ENCODE peak calls at places on chromosomes 5 and 9, in seven cellular contexts. H is IMR-90, P is H9, G is mesendoderm, M is neuronal stem cell, N is H1, I is mesenchymal stem cell. A is an unnamed sample.

GRCh38 chr5:73483676-73484075 is 14.6 kb upstream of the BTF3 start:
- DNase-seq in H (no peak), P (no peak), G (peak), M (no peak), N (no peak), I (no peak), A (no peak)

GRCh38 chr9:91843623-91844111 is 106.4 kb downstream of the ROR2 start:
- DNase-seq in H (no peak), P (no peak), G (no peak), M (no peak), N (no peak), I (no peak), A (no peak)

GRCh38 chr9:128607642-128608350 is 48.9 kb downstream of the DYNC2I2 start:
- DNase-seq in H (peak), P (no peak), G (no peak), M (no peak), N (no peak), I (no peak), A (no peak)

GRCh38 chr9:127130661-127131538 is 8.5 kb upstream of the ANGPTL2 start:
- DNase-seq in H (peak), P (no peak), G (peak), M (no peak), N (no peak), I (peak), A (peak)

GRCh38 chr5:67494186-67494842 is 297.7 kb upstream of the CD180 start:
- DNase-seq in H (no peak), P (no peak), G (no peak), M (no peak), N (no peak), I (no peak), A (peak)

GRCh38 chr5:172904643-172905345 is 54.4 kb upstream of the RPL26L1 start:
- DNase-seq in H (peak), P (peak), G (peak), M (no peak), N (no peak), I (peak), A (peak)

GRCh38 chr9:97811534-97812246 is 41.3 kb upstream of the FOXE1 start:
- DNase-seq in H (peak), P (no peak), G (no peak), M (no peak), N (no peak), I (peak), A (no peak)

GRCh38 chr5:123976393-123977029 is 464.5 kb downstream of the CSNK1G3 start:
- DNase-seq in H (no peak), P (no peak), G (no peak), M (no peak), N (no peak), I (no peak), A (no peak)

GRCh38 chr5:176727528-176727900 is 80.2 kb downstream of the TSPAN17 start:
- DNase-seq in H (no peak), P (no peak), G (no peak), M (no peak), N (no peak), I (no peak), A (no peak)

GRCh38 chr5:54581831-54582548 is 64.4 kb downstream of the SNX18 start:
- DNase-seq in H (peak), P (no peak), G (no peak), M (no peak), N (no peak), I (no peak), A (no peak)

GRCh38 chr9:93193373-93193725 is 9.4 kb downstream of the WNK2 start:
- DNase-seq in H (no peak), P (no peak), G (no peak), M (no peak), N (no peak), I (no peak), A (no peak)

GRCh38 chr5:150053231-150053626 is 33.1 kb downstream of the CSF1R start:
- DNase-seq in H (peak), P (no peak), G (no peak), M (no peak), N (no peak), I (peak), A (peak)

GRCh38 chr9:126230692-126231091 is 95.9 kb upstream of the MVB12B start:
- DNase-seq in H (no peak), P (peak), G (no peak), M (no peak), N (no peak), I (no peak), A (no peak)

GRCh38 chr9:134205636-134206316 is 41.4 kb upstream of the RNU6ATAC start:
- DNase-seq in H (peak), P (no peak), G (peak), M (no peak), N (no peak), I (peak), A (no peak)

GRCh38 chr9:37919166-37919955 is 15.4 kb upstream of the SLC25A51 start:
- DNase-seq in H (no peak), P (no peak), G (no peak), M (no peak), N (no peak), I (no peak), A (no peak)

GRCh38 chr5:169350759-169351240 is 49.9 kb upstream of the SLIT3 start:
- DNase-seq in H (peak), P (no peak), G (peak), M (no peak), N (no peak), I (peak), A (peak)

GRCh38 chr5:178441486-178442270 is 148.5 kb downstream of the COL23A1 start:
- DNase-seq in H (no peak), P (no peak), G (no peak), M (no peak), N (no peak), I (no peak), A (no peak)

GRCh38 chr5:150295172-150295611 is 5.6 kb upstream of the CAMK2A start:
- DNase-seq in H (peak), P (no peak), G (no peak), M (no peak), N (no peak), I (peak), A (no peak)

GRCh38 chr9:7320139-7320538 is 479.4 kb downstream of the DMAC1 start:
- DNase-seq in H (peak), P (no peak), G (peak), M (no peak), N (no peak), I (peak), A (peak)

GRCh38 chr9:129624168-129624759 is 1.7 kb upstream of the NTMT1 start:
- DNase-seq in H (peak), P (peak), G (peak), M (peak), N (peak), I (peak), A (peak)

GRCh38 chr9:135326633-135327152 is 152.9 kb upstream of the PPP1R26 start:
- DNase-seq in H (no peak), P (no peak), G (no peak), M (no peak), N (no peak), I (no peak), A (no peak)

GRCh38 chr5:151239237-151239861 is 13.6 kb upstream of the GM2A start:
- DNase-seq in H (peak), P (peak), G (peak), M (peak), N (peak), I (peak), A (peak)

GRCh38 chr5:177478711-177479646 is 5.5 kb upstream of the DBN1 start:
- DNase-seq in H (peak), P (no peak), G (no peak), M (no peak), N (no peak), I (peak), A (peak)

GRCh38 chr9:79858509-79858908 is 286.7 kb downstream of the TLE4 start:
- DNase-seq in H (peak), P (no peak), G (no peak), M (no peak), N (no peak), I (peak), A (peak)

GRCh38 chr9:122329592-122329991 is 41.2 kb upstream of the PTGS1 start:
- DNase-seq in H (no peak), P (no peak), G (peak), M (no peak), N (no peak), I (no peak), A (no peak)

GRCh38 chr5:77560677-77561263 is 68.7 kb upstream of the WDR41 start:
- DNase-seq in H (peak), P (no peak), G (peak), M (peak), N (no peak), I (peak), A (peak)

GRCh38 chr5:132226516-132227234 is 978 bp downstream of the P4HA2 start:
- DNase-seq in H (peak), P (peak), G (no peak), M (no peak), N (peak), I (no peak), A (peak)

GRCh38 chr5:135993894-135994514 is 34.8 kb upstream of the TGFBI start:
- DNase-seq in H (peak), P (no peak), G (no peak), M (no peak), N (no peak), I (peak), A (no peak)

GRCh38 chr5:113804264-113804663 is 290.8 kb downstream of the YTHDC2 start:
- DNase-seq in H (peak), P (no peak), G (peak), M (no peak), N (no peak), I (no peak), A (no peak)

GRCh38 chr9:129343697-129344375 is 165.8 kb upstream of the IER5L start:
- DNase-seq in H (no peak), P (no peak), G (no peak), M (no peak), N (no peak), I (peak), A (peak)

GRCh38 chr9:116800885-116801284 is 113.8 kb downstream of the TRIM32 start:
- DNase-seq in H (no peak), P (peak), G (peak), M (no peak), N (no peak), I (no peak), A (peak)

GRCh38 chr9:101026824-101027223 is 1.7 kb upstream of the PLPPR1 start:
- DNase-seq in H (no peak), P (no peak), G (no peak), M (no peak), N (no peak), I (no peak), A (no peak)

GRCh38 chr9:98807070-98807810 is at the start of gene GALNT12:
- DNase-seq in H (no peak), P (peak), G (peak), M (no peak), N (peak), I (no peak), A (peak)

GRCh38 chr5:52948418-52949076 is 40.6 kb upstream of the ITGA2 start:
- DNase-seq in H (peak), P (peak), G (peak), M (peak), N (no peak), I (peak), A (peak)

GRCh38 chr9:70924380-70924779 is 197.0 kb downstream of the TRPM3 start:
- DNase-seq in H (peak), P (no peak), G (no peak), M (no peak), N (no peak), I (no peak), A (no peak)

GRCh38 chr9:37029776-37030590 is 4.1 kb downstream of the PAX5 start:
- DNase-seq in H (no peak), P (peak), G (peak), M (no peak), N (peak), I (no peak), A (no peak)

GRCh38 chr5:1493941-1494340 is 29.8 kb downstream of the LPCAT1 start:
- DNase-seq in H (no peak), P (no peak), G (no peak), M (no peak), N (no peak), I (no peak), A (no peak)

GRCh38 chr9:20618361-20618799 is 3.9 kb downstream of the MLLT3 start:
- DNase-seq in H (peak), P (no peak), G (no peak), M (no peak), N (no peak), I (peak), A (no peak)

DNA sequence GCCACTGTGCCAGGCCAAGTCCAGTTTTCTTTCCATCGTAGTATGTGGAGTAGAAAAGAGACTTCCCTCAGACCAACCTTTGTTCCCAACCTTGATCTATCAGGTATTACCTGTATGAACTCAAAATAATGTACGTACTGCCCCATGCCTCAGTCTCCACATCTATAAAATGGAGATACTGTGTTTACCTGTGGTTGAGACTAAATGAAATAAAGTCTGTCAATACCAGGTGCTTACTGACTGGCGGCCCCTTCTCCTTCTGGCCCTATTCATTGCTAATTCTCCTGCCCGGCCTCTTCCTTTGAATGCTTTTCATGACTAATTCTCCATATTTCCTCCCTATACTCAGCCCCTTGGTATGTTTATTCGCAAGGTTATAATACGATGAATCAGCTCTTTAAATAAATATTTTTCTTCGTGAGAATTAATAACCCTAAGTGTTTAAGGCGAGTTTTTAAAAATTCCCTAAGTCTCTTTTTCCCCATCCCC is 89.6 kb upstream of the BASP1 start:
- DNase-seq in H (peak), P (no peak), G (no peak), M (no peak), N (no peak), I (peak), A (peak)
- H3K4ac ChIP-seq in H (peak), P (no peak), G (no peak), M (no peak), N (no peak), I (no peak), A (no peak)

GRCh38 chr5:8226148-8226547 is 357.2 kb downstream of the MTRR start:
- DNase-seq in H (no peak), P (no peak), G (no peak), M (no peak), N (no peak), I (no peak), A (no peak)
- H4K8ac ChIP-seq in H (no peak), P (no peak), G (no peak), M (no peak), N (no peak), I (no peak), A (no peak)

GRCh38 chr5:139178948-139179347 is 19.2 kb downstream of the SIL1 start:
- DNase-seq in H (peak), P (no peak), G (peak), M (peak), N (no peak), I (no peak), A (no peak)

GRCh38 chr5:139181835-139182452 is 16.2 kb downstream of the SIL1 start:
- DNase-seq in H (peak), P (no peak), G (no peak), M (no peak), N (no peak), I (peak), A (peak)

GRCh38 chr5:139182528-139183296 is 15.5 kb downstream of the SIL1 start:
- DNase-seq in H (no peak), P (no peak), G (no peak), M (no peak), N (no peak), I (no peak), A (no peak)

GRCh38 chr5:139183502-139183901 is 14.7 kb downstream of the SIL1 start:
- DNase-seq in H (no peak), P (no peak), G (no peak), M (no peak), N (no peak), I (no peak), A (no peak)

DNA sequence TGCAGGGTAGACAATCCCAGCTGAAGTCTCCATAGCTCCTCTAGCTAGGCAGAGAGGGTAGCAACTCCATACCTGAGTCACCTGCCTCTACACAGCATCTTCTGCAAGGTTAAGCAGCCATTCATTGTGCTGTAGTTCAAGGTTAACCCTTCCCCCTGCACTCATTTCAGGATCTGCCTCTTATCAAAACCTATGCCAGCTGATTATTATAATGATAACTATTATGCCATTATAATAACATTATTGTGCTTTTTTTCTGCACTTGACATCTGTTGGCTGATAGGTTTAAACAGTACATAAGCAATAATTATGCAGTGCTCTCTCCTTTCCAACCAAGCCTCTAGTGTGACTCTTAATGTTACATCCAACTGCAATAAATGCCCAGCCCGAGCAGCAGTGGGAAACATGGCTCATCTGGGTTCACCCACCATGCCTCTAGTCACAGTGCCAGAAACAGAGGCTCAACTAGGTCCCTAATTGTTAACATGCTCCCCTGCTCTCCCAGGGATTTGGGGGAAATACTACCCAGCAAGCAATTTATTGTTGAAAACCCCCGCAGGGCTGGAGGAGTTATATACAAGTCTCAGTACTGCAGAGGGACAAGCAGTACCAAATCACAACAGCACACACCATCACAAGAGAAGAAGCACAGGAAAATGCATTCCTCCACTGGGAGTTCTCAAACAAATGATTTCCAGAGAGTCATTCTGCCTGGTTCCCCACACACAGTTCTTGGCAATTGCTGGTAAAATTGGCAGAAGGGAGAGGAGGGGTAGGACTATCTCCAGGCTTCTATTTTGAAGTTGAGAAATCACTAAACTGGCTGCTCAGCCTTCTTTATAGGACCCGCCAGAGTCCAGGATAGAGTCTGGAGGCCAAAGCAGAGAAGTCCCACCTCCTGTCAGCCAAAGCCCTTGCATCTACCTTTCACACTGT is 17.1 kb downstream of the SIL1 start:
- DNase-seq in H (no peak), P (no peak), G (no peak), M (no peak), N (no peak), I (no peak), A (no peak)
- H3K4ac ChIP-seq in H (no peak), P (no peak), G (no peak), M (no peak), N (no peak), I (no peak), A (no peak)

DNA sequence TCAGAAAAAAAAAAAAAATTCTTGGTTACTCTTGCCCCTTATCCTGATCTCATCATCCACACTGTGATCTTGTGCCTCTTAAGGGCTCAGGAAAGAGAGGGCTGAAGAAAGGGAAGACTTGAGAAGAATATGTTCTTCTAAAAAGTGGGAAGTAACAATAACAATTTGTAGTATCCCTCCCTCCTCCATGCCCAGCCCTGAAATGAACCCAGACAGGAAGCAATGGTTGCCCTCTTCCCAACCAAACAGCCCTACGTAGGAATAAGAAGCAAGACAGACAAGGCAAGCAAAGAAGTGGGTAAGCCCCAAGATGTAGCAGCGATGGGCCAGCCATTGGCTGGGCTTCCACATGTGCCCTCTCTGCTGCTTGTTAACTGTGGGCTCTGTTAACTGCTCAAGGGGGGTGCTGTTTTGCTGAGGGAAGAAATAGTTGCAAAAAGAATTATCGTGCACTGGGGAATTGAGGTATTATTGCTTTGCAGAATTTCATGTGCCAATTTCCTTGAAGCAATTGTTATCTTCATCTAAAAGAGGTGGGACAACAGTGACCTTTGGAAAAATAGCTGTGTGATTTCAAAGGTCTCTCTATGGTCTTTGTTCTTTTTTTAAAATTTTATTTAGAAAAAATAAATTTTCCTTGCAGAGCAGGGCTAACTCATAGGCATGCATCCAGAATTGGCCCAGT is 146.6 kb upstream of the PCA3 start:
- DNase-seq in H (no peak), P (no peak), G (no peak), M (no peak), N (no peak), I (no peak), A (no peak)
- H4K8ac ChIP-seq in H (no peak), P (no peak), G (no peak), M (no peak), N (no peak), I (no peak), A (no peak)

A was measured in trophoblast cell.